ENCODE peak calls at places on chromosomes 1 and 21, in eight cellular contexts. One of them, this sample, is unnamed.
A peak's percentile ranks its signal among the peaks of the same experiment; 100 is the strongest.

GRCh38 chr1:17611991-17612390 is 72.5 kb downstream of the ARHGEF10L start:
- DNase-seq in uterus: no peak
- DNase-seq in PC-9: peak; percentile 52
- DNase-seq in lower lobe of right lung: no peak
- DNase-seq in RWPE1: no peak
- DNase-seq in astrocyte of the cerebellum: no peak
- DNase-seq in cardiac muscle cell: no peak
- DNase-seq in progenitor cell of endocrine pancreas: no peak
- DNase-seq in this sample: no peak

GRCh38 chr1:86703696-86704455 is 500 bp upstream of the SH3GLB1 start:
- DNase-seq in uterus: no peak
- DNase-seq in PC-9: peak; percentile 58
- DNase-seq in lower lobe of right lung: no peak
- DNase-seq in RWPE1: no peak
- DNase-seq in astrocyte of the cerebellum: no peak
- DNase-seq in cardiac muscle cell: no peak
- DNase-seq in progenitor cell of endocrine pancreas: no peak
- DNase-seq in this sample: peak; percentile 25

GRCh38 chr21:42129300-42130266 is 58.5 kb downstream of the UMODL1 start:
- DNase-seq in uterus: no peak
- DNase-seq in PC-9: no peak
- DNase-seq in lower lobe of right lung: no peak
- DNase-seq in RWPE1: no peak
- DNase-seq in astrocyte of the cerebellum: no peak
- DNase-seq in cardiac muscle cell: no peak
- DNase-seq in progenitor cell of endocrine pancreas: no peak
- DNase-seq in this sample: no peak

GRCh38 chr1:8212443-8212920 is 105.4 kb upstream of the SLC45A1 start:
- DNase-seq in uterus: no peak
- DNase-seq in PC-9: no peak
- DNase-seq in lower lobe of right lung: no peak
- DNase-seq in RWPE1: no peak
- DNase-seq in astrocyte of the cerebellum: no peak
- DNase-seq in cardiac muscle cell: no peak
- DNase-seq in progenitor cell of endocrine pancreas: no peak
- DNase-seq in this sample: no peak

GRCh38 chr1:196344462-196344861 is 263.8 kb downstream of the KCNT2 start:
- DNase-seq in uterus: no peak
- DNase-seq in PC-9: no peak
- DNase-seq in lower lobe of right lung: no peak
- DNase-seq in RWPE1: no peak
- DNase-seq in astrocyte of the cerebellum: no peak
- DNase-seq in cardiac muscle cell: no peak
- DNase-seq in progenitor cell of endocrine pancreas: no peak
- DNase-seq in this sample: no peak

GRCh38 chr1:44036409-44037111 is 5.3 kb upstream of the SLC6A9 start:
- DNase-seq in uterus: peak; percentile 50
- DNase-seq in PC-9: peak; percentile 59
- DNase-seq in lower lobe of right lung: peak; percentile 65
- DNase-seq in RWPE1: peak; percentile 68
- DNase-seq in astrocyte of the cerebellum: peak; percentile 34
- DNase-seq in cardiac muscle cell: peak; percentile 78
- DNase-seq in progenitor cell of endocrine pancreas: peak; percentile 49
- DNase-seq in this sample: no peak

GRCh38 chr21:29105218-29105617 is 25.2 kb upstream of the MAP3K7CL start:
- DNase-seq in uterus: no peak
- DNase-seq in PC-9: peak; percentile 54
- DNase-seq in lower lobe of right lung: no peak
- DNase-seq in RWPE1: peak; percentile 54
- DNase-seq in astrocyte of the cerebellum: no peak
- DNase-seq in cardiac muscle cell: no peak
- DNase-seq in progenitor cell of endocrine pancreas: no peak
- DNase-seq in this sample: no peak

GRCh38 chr1:33130297-33130696 is 49.3 kb downstream of the AZIN2 start:
- DNase-seq in uterus: no peak
- DNase-seq in PC-9: no peak
- DNase-seq in lower lobe of right lung: no peak
- DNase-seq in RWPE1: peak; percentile 43
- DNase-seq in astrocyte of the cerebellum: no peak
- DNase-seq in cardiac muscle cell: no peak
- DNase-seq in progenitor cell of endocrine pancreas: no peak
- DNase-seq in this sample: no peak

GRCh38 chr1:107991371-107992066 is 26.5 kb upstream of the VAV3 start:
- DNase-seq in uterus: no peak
- DNase-seq in PC-9: no peak
- DNase-seq in lower lobe of right lung: no peak
- DNase-seq in RWPE1: peak; percentile 13
- DNase-seq in astrocyte of the cerebellum: no peak
- DNase-seq in cardiac muscle cell: no peak
- DNase-seq in progenitor cell of endocrine pancreas: no peak
- DNase-seq in this sample: no peak

GRCh38 chr21:42424848-42425602 is 21.3 kb downstream of the UBASH3A start:
- DNase-seq in uterus: no peak
- DNase-seq in PC-9: no peak
- DNase-seq in lower lobe of right lung: peak; percentile 34
- DNase-seq in RWPE1: no peak
- DNase-seq in astrocyte of the cerebellum: no peak
- DNase-seq in cardiac muscle cell: no peak
- DNase-seq in progenitor cell of endocrine pancreas: no peak
- DNase-seq in this sample: no peak

GRCh38 chr1:7420098-7420445 is 351.0 kb upstream of the VAMP3 start:
- DNase-seq in uterus: peak; percentile 2
- DNase-seq in PC-9: no peak
- DNase-seq in lower lobe of right lung: no peak
- DNase-seq in RWPE1: no peak
- DNase-seq in astrocyte of the cerebellum: no peak
- DNase-seq in cardiac muscle cell: no peak
- DNase-seq in progenitor cell of endocrine pancreas: no peak
- DNase-seq in this sample: no peak

GRCh38 chr1:227728059-227728891 is 6.8 kb downstream of the JMJD4 start:
- DNase-seq in uterus: peak; percentile 73
- DNase-seq in PC-9: peak; percentile 86
- DNase-seq in lower lobe of right lung: peak; percentile 85
- DNase-seq in RWPE1: peak; percentile 95
- DNase-seq in astrocyte of the cerebellum: peak; percentile 15
- DNase-seq in cardiac muscle cell: peak; percentile 85
- DNase-seq in progenitor cell of endocrine pancreas: peak; percentile 45
- DNase-seq in this sample: peak; percentile 41

GRCh38 chr1:17301767-17302166 is 6.2 kb upstream of the PADI4 start:
- DNase-seq in uterus: no peak
- DNase-seq in PC-9: no peak
- DNase-seq in lower lobe of right lung: no peak
- DNase-seq in RWPE1: no peak
- DNase-seq in astrocyte of the cerebellum: no peak
- DNase-seq in cardiac muscle cell: no peak
- DNase-seq in progenitor cell of endocrine pancreas: no peak
- DNase-seq in this sample: no peak

GRCh38 chr1:232578681-232579195 is 51.2 kb downstream of the SIPA1L2 start:
- DNase-seq in uterus: no peak
- DNase-seq in PC-9: no peak
- DNase-seq in lower lobe of right lung: no peak
- DNase-seq in RWPE1: no peak
- DNase-seq in astrocyte of the cerebellum: no peak
- DNase-seq in cardiac muscle cell: no peak
- DNase-seq in progenitor cell of endocrine pancreas: no peak
- DNase-seq in this sample: no peak

GRCh38 chr1:246107516-246108277 is 399.4 kb downstream of the SMYD3 start:
- DNase-seq in uterus: no peak
- DNase-seq in PC-9: no peak
- DNase-seq in lower lobe of right lung: no peak
- DNase-seq in RWPE1: no peak
- DNase-seq in astrocyte of the cerebellum: peak; percentile 83
- DNase-seq in cardiac muscle cell: no peak
- DNase-seq in progenitor cell of endocrine pancreas: no peak
- DNase-seq in this sample: no peak

GRCh38 chr1:212680691-212681090 is 18.9 kb downstream of the BATF3 start:
- DNase-seq in uterus: no peak
- DNase-seq in PC-9: no peak
- DNase-seq in lower lobe of right lung: no peak
- DNase-seq in RWPE1: no peak
- DNase-seq in astrocyte of the cerebellum: no peak
- DNase-seq in cardiac muscle cell: no peak
- DNase-seq in progenitor cell of endocrine pancreas: no peak
- DNase-seq in this sample: no peak

GRCh38 chr1:87030740-87031400 is 116.4 kb downstream of the HS2ST1 start:
- DNase-seq in uterus: no peak
- DNase-seq in PC-9: no peak
- DNase-seq in lower lobe of right lung: no peak
- DNase-seq in RWPE1: no peak
- DNase-seq in astrocyte of the cerebellum: no peak
- DNase-seq in cardiac muscle cell: no peak
- DNase-seq in progenitor cell of endocrine pancreas: no peak
- DNase-seq in this sample: no peak

GRCh38 chr1:168799918-168800605 is 71.1 kb upstream of the DPT start:
- DNase-seq in uterus: no peak
- DNase-seq in PC-9: no peak
- DNase-seq in lower lobe of right lung: no peak
- DNase-seq in RWPE1: no peak
- DNase-seq in astrocyte of the cerebellum: no peak
- DNase-seq in cardiac muscle cell: no peak
- DNase-seq in progenitor cell of endocrine pancreas: no peak
- DNase-seq in this sample: no peak

GRCh38 chr1:19458815-19459417 is 26.4 kb downstream of the CAPZB start:
- DNase-seq in uterus: no peak
- DNase-seq in PC-9: no peak
- DNase-seq in lower lobe of right lung: no peak
- DNase-seq in RWPE1: no peak
- DNase-seq in astrocyte of the cerebellum: no peak
- DNase-seq in cardiac muscle cell: no peak
- DNase-seq in progenitor cell of endocrine pancreas: no peak
- DNase-seq in this sample: no peak

DNA sequence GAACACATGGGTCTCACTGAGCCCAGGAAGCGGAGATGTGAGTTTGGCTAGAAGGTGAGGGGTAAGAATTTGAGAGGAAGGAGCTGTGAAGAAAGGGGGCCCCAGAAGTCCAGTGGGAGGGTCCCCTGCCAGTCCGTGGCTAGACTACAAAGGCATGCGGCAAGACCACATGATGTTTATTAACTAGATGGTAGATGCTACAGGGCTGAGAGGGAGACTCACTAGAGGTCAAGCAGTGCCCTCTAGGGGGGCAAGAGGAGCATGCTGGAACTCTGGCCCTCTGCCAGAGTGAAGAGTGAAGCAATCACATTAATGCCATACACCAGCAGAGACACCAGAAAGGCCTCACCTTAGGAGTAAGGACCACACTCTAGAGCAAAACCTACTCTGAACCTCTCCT is 12.2 kb downstream of the KIAA0319L start:
- DNase-seq in uterus: no peak
- DNase-seq in PC-9: no peak
- DNase-seq in lower lobe of right lung: no peak
- DNase-seq in RWPE1: peak; percentile 40
- DNase-seq in astrocyte of the cerebellum: no peak
- DNase-seq in cardiac muscle cell: peak; percentile 84
- DNase-seq in progenitor cell of endocrine pancreas: no peak
- DNase-seq in this sample: no peak
- TF ChIP-seq CTCF in uterus: no peak
- TF ChIP-seq CTCF in PC-9: peak; percentile 27
- TF ChIP-seq CTCF in lower lobe of right lung: peak; percentile 47
- TF ChIP-seq CTCF in RWPE1: no peak
- TF ChIP-seq CTCF in astrocyte of the cerebellum: peak; percentile 11
- TF ChIP-seq CTCF in cardiac muscle cell: peak; percentile 34
- TF ChIP-seq CTCF in progenitor cell of endocrine pancreas: peak; percentile 75
- TF ChIP-seq CTCF in this sample: no peak

DNA sequence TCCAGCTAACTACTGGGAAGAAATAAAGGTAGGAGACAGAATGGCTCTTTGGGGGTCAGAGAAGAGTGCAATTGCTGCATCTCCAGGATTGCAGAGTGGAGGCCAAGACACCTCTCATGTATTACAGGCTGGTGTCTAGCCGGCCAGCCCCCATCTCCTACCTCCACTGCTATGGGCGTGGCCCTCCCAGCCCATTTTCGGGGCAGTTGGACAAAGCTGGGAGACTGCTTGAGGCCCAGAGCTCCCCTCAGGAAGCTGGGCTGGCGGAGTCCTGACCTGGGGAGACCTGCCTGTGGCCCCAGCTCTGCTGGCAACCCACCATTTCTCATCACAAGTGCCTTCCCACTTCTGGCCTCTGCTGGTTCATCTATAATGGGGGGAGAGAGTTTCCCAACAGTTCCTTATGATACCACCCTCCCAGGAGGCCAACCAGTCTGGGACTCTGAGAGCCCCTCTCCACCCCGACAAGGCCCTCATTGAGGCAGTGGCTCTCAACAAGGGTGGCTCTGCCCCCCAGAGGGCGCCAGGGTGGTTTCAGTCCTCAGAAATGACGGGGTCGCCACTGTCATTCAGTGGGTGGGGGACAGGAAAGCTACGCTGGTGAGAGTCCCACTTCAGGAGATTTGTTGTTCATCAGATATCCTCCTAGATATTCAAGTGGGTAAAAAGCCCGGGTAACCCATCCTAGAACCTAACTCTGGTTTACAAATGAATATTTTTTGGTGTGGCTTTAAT is 11.5 kb downstream of the RAP1GAP start:
- DNase-seq in uterus: no peak
- DNase-seq in PC-9: no peak
- DNase-seq in lower lobe of right lung: no peak
- DNase-seq in RWPE1: no peak
- DNase-seq in astrocyte of the cerebellum: no peak
- DNase-seq in cardiac muscle cell: no peak
- DNase-seq in progenitor cell of endocrine pancreas: no peak
- DNase-seq in this sample: no peak
- TF ChIP-seq CTCF in uterus: no peak
- TF ChIP-seq CTCF in PC-9: no peak
- TF ChIP-seq CTCF in lower lobe of right lung: no peak
- TF ChIP-seq CTCF in RWPE1: no peak
- TF ChIP-seq CTCF in astrocyte of the cerebellum: no peak
- TF ChIP-seq CTCF in cardiac muscle cell: no peak
- TF ChIP-seq CTCF in progenitor cell of endocrine pancreas: no peak
- TF ChIP-seq CTCF in this sample: no peak

GRCh38 chr1:46747683-46748288 is 28.9 kb upstream of the EFCAB14 start:
- DNase-seq in uterus: no peak
- DNase-seq in PC-9: peak; percentile 61
- DNase-seq in lower lobe of right lung: no peak
- DNase-seq in RWPE1: peak; percentile 82
- DNase-seq in astrocyte of the cerebellum: peak; percentile 3
- DNase-seq in cardiac muscle cell: peak; percentile 67
- DNase-seq in progenitor cell of endocrine pancreas: no peak
- DNase-seq in this sample: no peak
- TF ChIP-seq CTCF in uterus: peak; percentile 49
- TF ChIP-seq CTCF in PC-9: peak; percentile 77
- TF ChIP-seq CTCF in lower lobe of right lung: peak; percentile 74
- TF ChIP-seq CTCF in RWPE1: peak; percentile 45
- TF ChIP-seq CTCF in astrocyte of the cerebellum: peak; percentile 72
- TF ChIP-seq CTCF in cardiac muscle cell: peak; percentile 80
- TF ChIP-seq CTCF in progenitor cell of endocrine pancreas: peak; percentile 73
- TF ChIP-seq CTCF in this sample: no peak

DNA sequence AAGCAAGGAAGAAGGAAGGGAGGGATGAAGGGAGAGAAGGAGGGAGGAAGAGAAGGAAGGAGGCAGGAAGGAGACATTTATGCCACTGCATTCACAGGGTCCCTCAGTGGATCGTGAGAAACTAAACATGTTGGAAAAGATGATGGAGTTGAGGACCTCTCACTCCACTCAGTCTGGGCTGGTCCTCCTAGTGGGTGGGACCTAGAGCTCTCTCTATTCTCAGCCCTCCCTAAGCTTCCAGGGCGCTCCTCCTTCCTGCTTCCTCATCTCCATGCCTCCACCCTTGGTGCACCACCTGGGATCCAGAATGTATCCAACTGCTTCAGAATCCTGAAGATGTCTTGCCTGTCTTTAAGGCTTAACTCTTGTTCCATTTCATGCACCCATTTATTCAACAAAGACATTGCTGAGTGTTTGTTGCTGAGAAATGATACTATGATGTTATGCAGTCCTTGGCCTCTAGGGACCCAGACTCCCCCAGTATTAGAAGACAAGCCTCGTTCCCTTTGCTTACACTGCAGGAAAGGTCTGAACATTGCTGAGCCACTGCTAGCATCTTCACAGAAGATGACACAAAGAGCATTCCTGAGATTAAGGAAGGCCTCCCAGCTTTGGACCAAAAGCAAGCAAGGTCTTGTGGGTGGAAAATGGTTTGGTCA is 88.5 kb downstream of the BEND5 start:
- DNase-seq in uterus: no peak
- DNase-seq in PC-9: no peak
- DNase-seq in lower lobe of right lung: no peak
- DNase-seq in RWPE1: no peak
- DNase-seq in astrocyte of the cerebellum: no peak
- DNase-seq in cardiac muscle cell: no peak
- DNase-seq in progenitor cell of endocrine pancreas: no peak
- DNase-seq in this sample: no peak
- TF ChIP-seq CTCF in uterus: no peak
- TF ChIP-seq CTCF in PC-9: peak; percentile 48
- TF ChIP-seq CTCF in lower lobe of right lung: peak; percentile 18
- TF ChIP-seq CTCF in RWPE1: no peak
- TF ChIP-seq CTCF in astrocyte of the cerebellum: peak; percentile 57
- TF ChIP-seq CTCF in cardiac muscle cell: peak; percentile 25
- TF ChIP-seq CTCF in progenitor cell of endocrine pancreas: peak; percentile 55
- TF ChIP-seq CTCF in this sample: no peak